ENCODE peak calls at places on chromosomes 11 and 22, in four cellular contexts. V, A, P and F are unnamed samples.

GRCh38 chr11:95256204-95256819 is 25.3 kb upstream of the SESN3 start:
- DNase-seq in V (no peak), A (no peak), P (no peak), F (no peak)

GRCh38 chr22:37802310-37803194 is 5.2 kb upstream of the GCAT start:
- DNase-seq in V (peak), A (no peak), P (no peak), F (no peak)

GRCh38 chr11:61336171-61336935 is 3.3 kb downstream of the TKFC start:
- DNase-seq in V (peak), A (peak), P (peak), F (peak)

GRCh38 chr11:123055132-123055924 is 6.6 kb downstream of the HSPA8 start:
- DNase-seq in V (no peak), A (no peak), P (no peak), F (no peak)

GRCh38 chr11:115502636-115503082 is 1.6 kb downstream of the CADM1 start:
- DNase-seq in V (peak), A (no peak), P (no peak), F (no peak)

GRCh38 chr11:112310867-112311266 is 50.2 kb upstream of the PLET1 start:
- DNase-seq in V (no peak), A (no peak), P (no peak), F (no peak)

GRCh38 chr11:44709281-44709562 is 17.5 kb upstream of the TSPAN18 start:
- DNase-seq in V (no peak), A (no peak), P (no peak), F (no peak)

GRCh38 chr11:62669420-62670161 is 1.9 kb upstream of the UQCC3 start:
- DNase-seq in V (peak), A (no peak), P (no peak), F (no peak)

GRCh38 chr11:40027737-40028136 is 1431.7 kb downstream of the LRRC4C start:
- DNase-seq in V (no peak), A (no peak), P (no peak), F (no peak)

GRCh38 chr11:47784785-47785381 is 17.7 kb upstream of the FNBP4 start:
- DNase-seq in V (no peak), A (no peak), P (no peak), F (no peak)

GRCh38 chr11:110797453-110797852 is 85.2 kb upstream of the ARHGAP20 start:
- DNase-seq in V (no peak), A (no peak), P (no peak), F (no peak)

GRCh38 chr22:44567846-44568493 is 69.9 kb upstream of the RTL6 start:
- DNase-seq in V (peak), A (peak), P (no peak), F (peak)

GRCh38 chr11:46697303-46697702 is 3.1 kb downstream of the ARHGAP1 start:
- DNase-seq in V (no peak), A (no peak), P (no peak), F (no peak)

GRCh38 chr11:61345170-61345610 is 12.2 kb downstream of the TKFC start:
- DNase-seq in V (no peak), A (no peak), P (no peak), F (no peak)

GRCh38 chr11:626475-627272 is at the start of gene SCT:
- DNase-seq in V (no peak), A (no peak), P (peak), F (no peak)

GRCh38 chr11:58592760-58593472 is 14.1 kb downstream of the ZFP91 start:
- DNase-seq in V (no peak), A (no peak), P (no peak), F (no peak)

GRCh38 chr22:30453731-30454510 is 17.9 kb downstream of the SEC14L3 start:
- DNase-seq in V (peak), A (no peak), P (no peak), F (no peak)

GRCh38 chr11:92765965-92766371 is 203.5 kb upstream of the MTNR1B start:
- DNase-seq in V (peak), A (no peak), P (no peak), F (no peak)

GRCh38 chr11:70303070-70303469 is 32.6 kb downstream of the PPFIA1 start:
- DNase-seq in V (no peak), A (no peak), P (no peak), F (no peak)

GRCh38 chr11:19713221-19714092 is 820 bp downstream of the NAV2 start:
- DNase-seq in V (peak), A (no peak), P (no peak), F (no peak)

GRCh38 chr11:111730871-111731591 is 35.2 kb downstream of the PPP2R1B start:
- DNase-seq in V (no peak), A (no peak), P (no peak), F (no peak)

GRCh38 chr11:73028621-73029020 is 113.5 kb downstream of the FCHSD2 start:
- DNase-seq in V (no peak), A (no peak), P (no peak), F (no peak)

GRCh38 chr22:31692186-31692886 is 30.3 kb upstream of the PISD start:
- DNase-seq in V (no peak), A (no peak), P (no peak), F (no peak)

GRCh38 chr22:30344447-30345200 is 12.1 kb downstream of the SF3A1 start:
- DNase-seq in V (no peak), A (peak), P (no peak), F (no peak)

GRCh38 chr11:45834298-45834756 is 12.9 kb upstream of the CRY2 start:
- DNase-seq in V (no peak), A (peak), P (no peak), F (no peak)

GRCh38 chr11:114187173-114187572 is 109.0 kb upstream of the NNMT start:
- DNase-seq in V (no peak), A (no peak), P (no peak), F (no peak)

GRCh38 chr11:67401495-67402191 is at the start of gene PPP1CA:
- DNase-seq in V (peak), A (peak), P (peak), F (peak)

GRCh38 chr22:24592846-24593809 is at the start of gene LRRC75B:
- DNase-seq in V (peak), A (peak), P (peak), F (peak)

GRCh38 chr11:115324569-115325432 is 179.4 kb downstream of the CADM1 start:
- DNase-seq in V (peak), A (no peak), P (no peak), F (no peak)

GRCh38 chr11:100981196-100981824 is 148.3 kb downstream of the PGR start:
- DNase-seq in V (no peak), A (no peak), P (no peak), F (no peak)

GRCh38 chr11:8033312-8033715 is 46.2 kb downstream of the EIF3F start:
- DNase-seq in V (peak), A (peak), P (peak), F (peak)